ENCODE peak calls at places on chromosomes 2 and 18, in four cellular contexts. T is amniotic stem cell, B is SK-N-SH, S is GF-D8. O is an unnamed sample.

GRCh38 chr2:235692671-235693171 is 198.9 kb downstream of the AGAP1 start:
- DNase-seq in S (no peak), T (no peak), B (no peak), O (no peak)

GRCh38 chr18:12376034-12376717 is 851 bp downstream of the AFG3L2 start:
- DNase-seq in T (no peak), B (peak), S (peak), O (no peak)

GRCh38 chr2:68157002-68157401 is 686 bp upstream of the PNO1 start:
- DNase-seq in T (peak), B (peak), S (no peak), O (no peak)

GRCh38 chr2:160033732-160034392 is 28.6 kb downstream of the PLA2R1 start:
- DNase-seq in B (no peak), T (no peak), S (no peak), O (no peak)

GRCh38 chr2:128737546-128737826 is 418.8 kb upstream of the HS6ST1 start:
- DNase-seq in T (no peak), S (no peak), B (no peak), O (no peak)

GRCh38 chr2:130878316-130878715 is 41.6 kb downstream of the ARHGEF4 start:
- DNase-seq in B (no peak), S (no peak), T (no peak), O (no peak)

GRCh38 chr2:231395188-231396057 is at the start of gene B3GNT7:
- DNase-seq in S (no peak), B (peak), T (no peak), O (no peak)

GRCh38 chr2:65500319-65501040 is 68.1 kb upstream of the SPRED2 start:
- DNase-seq in S (no peak), B (no peak), T (no peak), O (no peak)

GRCh38 chr2:40797115-40797514 is 345.2 kb upstream of the SLC8A1 start:
- DNase-seq in S (no peak), B (no peak), T (peak), O (no peak)